ENCODE peak calls at places on chromosomes 7 and 10, in four cellular contexts. J, D, L and A are unnamed samples.

GRCh38 chr7:94888542-94888941 is 18.9 kb upstream of the PPP1R9A start:
- DNase-seq in D (no peak), J (no peak), L (no peak), A (no peak)

GRCh38 chr10:30810416-30810815 is 180.9 kb upstream of the LYZL2 start:
- DNase-seq in L (no peak), J (no peak), D (no peak), A (no peak)

GRCh38 chr7:102292813-102293798 is 6.4 kb downstream of the SH2B2 start:
- DNase-seq in D (no peak), J (no peak), L (no peak), A (no peak)

GRCh38 chr7:25083201-25083600 is 41.9 kb downstream of the CYCS start:
- DNase-seq in J (no peak), L (no peak), D (no peak), A (no peak)

GRCh38 chr7:2417981-2418481 is 14.6 kb downstream of the CHST12 start:
- DNase-seq in L (no peak), D (no peak), J (no peak), A (no peak)

GRCh38 chr10:78986419-78986818 is 82.3 kb upstream of the ZMIZ1 start:
- DNase-seq in J (no peak), L (no peak), D (no peak), A (no peak)

GRCh38 chr10:47412869-47413268 is 28.8 kb upstream of the ZNF488 start:
- DNase-seq in L (no peak), J (no peak), D (no peak), A (no peak)

GRCh38 chr10:62887642-62888041 is 71.5 kb upstream of the EGR2 start:
- DNase-seq in D (no peak), J (no peak), L (no peak), A (no peak)

GRCh38 chr7:150435047-150435389 is 15.4 kb upstream of the GIMAP8 start:
- DNase-seq in L (no peak), D (no peak), J (no peak), A (no peak)

GRCh38 chr10:100895346-100895745 is 17.4 kb upstream of the SLF2 start:
- DNase-seq in J (no peak), D (no peak), L (no peak), A (no peak)

GRCh38 chr7:15515201-15515777 is 46.5 kb downstream of the AGMO start:
- DNase-seq in J (no peak), L (no peak), D (no peak), A (no peak)

GRCh38 chr10:5608608-5609270 is 57.7 kb downstream of the ASB13 start:
- DNase-seq in L (no peak), D (no peak), J (no peak), A (no peak)

GRCh38 chr7:146503844-146504243 is 387.2 kb downstream of the CNTNAP2 start:
- DNase-seq in L (no peak), J (peak; percentile 56), D (no peak), A (no peak)

GRCh38 chr10:124145109-124145860 is 51.9 kb upstream of the CHST15 start:
- DNase-seq in D (peak; percentile 56), J (peak; percentile 87), L (no peak), A (peak; percentile 85)

GRCh38 chr10:88800152-88801125 is 2.1 kb upstream of the LIPM start:
- DNase-seq in L (no peak), J (no peak), D (no peak), A (no peak)

GRCh38 chr10:21929070-21929469 is 74.5 kb downstream of the DNAJC1 start:
- DNase-seq in J (no peak), L (no peak), D (no peak), A (no peak)

GRCh38 chr7:158432369-158433270 is 155.0 kb downstream of the PTPRN2 start:
- DNase-seq in L (no peak), D (no peak), J (no peak), A (no peak)

GRCh38 chr10:44980309-44981171 is 1.9 kb upstream of the DEPP1 start:
- DNase-seq in D (no peak), L (no peak), J (no peak), A (no peak)

GRCh38 chr10:99372546-99373271 is 43.6 kb downstream of the CNNM1 start:
- DNase-seq in J (no peak), D (no peak), L (no peak), A (no peak)

GRCh38 chr7:74042746-74043522 is 15.0 kb downstream of the ELN start:
- DNase-seq in D (no peak), J (no peak), L (no peak), A (no peak)

GRCh38 chr7:154651501-154651900 is 351.4 kb downstream of the PAXIP1 start:
- DNase-seq in D (no peak), J (no peak), L (no peak), A (no peak)

GRCh38 chr10:59709472-59710125 is at the start of gene SLC16A9:
- DNase-seq in J (no peak), L (no peak), D (no peak), A (peak; percentile 8)

GRCh38 chr10:6713716-6714115 is 133.6 kb upstream of the PRKCQ start:
- DNase-seq in L (no peak), J (peak; percentile 2), D (no peak), A (no peak)

GRCh38 chr10:86757110-86757790 is 831 bp downstream of the BMPR1A start:
- DNase-seq in J (no peak), L (no peak), D (peak; percentile 26), A (no peak)

GRCh38 chr7:155586843-155587440 is 40.6 kb upstream of the CNPY1 start:
- DNase-seq in D (no peak), L (no peak), J (no peak), A (no peak)

GRCh38 chr10:43599333-43599732 is 6.9 kb upstream of the ZNF485 start:
- DNase-seq in J (no peak), D (no peak), L (no peak), A (no peak)

GRCh38 chr10:119428789-119429188 is 113.7 kb downstream of the RGS10 start:
- DNase-seq in D (no peak), J (no peak), L (no peak), A (no peak)

GRCh38 chr10:103197177-103197576 is 4.1 kb upstream of the NT5C2 start:
- DNase-seq in L (peak; percentile 38), J (no peak), D (no peak), A (peak; percentile 80)

GRCh38 chr10:69398466-69398865 is 18.3 kb downstream of the TACR2 start:
- DNase-seq in L (no peak), J (no peak), D (no peak), A (no peak)

GRCh38 chr7:44184221-44184873 is 4.9 kb downstream of the GCK start:
- DNase-seq in L (no peak), D (no peak), J (no peak), A (no peak)
- H3K27ac ChIP-seq in L (no peak overlapping the region), D (no peak overlapping the region), J (no peak overlapping the region), A (no peak overlapping the region)

DNA sequence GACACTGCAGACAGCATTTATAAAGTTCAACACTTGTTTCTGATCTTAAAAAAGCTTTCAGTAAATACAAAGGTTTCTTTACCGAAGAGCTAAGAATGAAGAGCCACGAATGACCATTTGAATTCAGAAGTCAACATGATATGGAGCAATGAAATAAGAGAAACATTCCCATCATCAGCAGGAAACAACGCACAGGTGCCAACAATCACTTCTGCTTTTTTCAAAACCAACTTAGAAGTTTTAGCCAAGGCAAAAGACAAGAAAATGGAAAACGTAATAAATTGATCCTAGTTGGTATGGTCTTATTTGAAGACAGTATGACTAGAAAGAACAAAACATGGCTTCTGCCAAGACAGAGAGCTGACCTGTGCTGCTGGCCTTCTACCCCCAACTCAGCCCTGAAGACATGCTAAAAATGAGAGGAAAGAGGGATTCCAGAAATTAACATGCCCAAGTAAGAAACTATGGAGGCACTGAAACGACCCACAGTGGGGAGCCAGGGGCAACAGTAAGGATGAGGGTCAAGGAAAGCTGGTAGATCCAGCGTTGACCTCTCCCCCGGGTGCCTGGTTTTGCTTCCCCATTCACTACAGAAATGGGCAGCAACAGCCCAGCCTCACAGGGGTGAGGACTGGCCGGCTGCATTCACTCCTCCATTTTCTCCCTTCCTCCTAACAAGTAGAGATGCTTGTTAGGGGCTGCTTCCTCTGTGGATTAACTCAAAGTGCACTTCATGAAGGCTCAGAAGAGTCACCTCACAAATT is 30.1 kb downstream of the VPS41 start:
- DNase-seq in D (no peak), L (no peak), J (peak; percentile 7), A (no peak)
- H3K27ac ChIP-seq in D (no peak overlapping the region), L (no peak overlapping the region), J (no peak overlapping the region), A (no peak overlapping the region)

GRCh38 chr7:112023282-112023681 is 182.9 kb downstream of the DOCK4 start:
- DNase-seq in L (no peak), J (no peak), D (no peak), A (no peak)

GRCh38 chr7:112020800-112021199 is 185.4 kb downstream of the DOCK4 start:
- DNase-seq in D (no peak), J (no peak), L (no peak), A (no peak)

GRCh38 chr7:112019932-112020331 is 186.3 kb downstream of the DOCK4 start:
- DNase-seq in L (no peak), J (no peak), D (no peak), A (no peak)

GRCh38 chr7:112022128-112022527 is 184.1 kb downstream of the DOCK4 start:
- DNase-seq in J (no peak), L (no peak), D (no peak), A (no peak)

GRCh38 chr7:112021348-112022044 is 184.7 kb downstream of the DOCK4 start:
- DNase-seq in D (no peak), J (no peak), L (no peak), A (no peak)
- H3K27ac ChIP-seq in D (peak overlapping the region; percentile 63), J (no peak overlapping the region), L (no peak overlapping the region), A (no peak overlapping the region)

DNA sequence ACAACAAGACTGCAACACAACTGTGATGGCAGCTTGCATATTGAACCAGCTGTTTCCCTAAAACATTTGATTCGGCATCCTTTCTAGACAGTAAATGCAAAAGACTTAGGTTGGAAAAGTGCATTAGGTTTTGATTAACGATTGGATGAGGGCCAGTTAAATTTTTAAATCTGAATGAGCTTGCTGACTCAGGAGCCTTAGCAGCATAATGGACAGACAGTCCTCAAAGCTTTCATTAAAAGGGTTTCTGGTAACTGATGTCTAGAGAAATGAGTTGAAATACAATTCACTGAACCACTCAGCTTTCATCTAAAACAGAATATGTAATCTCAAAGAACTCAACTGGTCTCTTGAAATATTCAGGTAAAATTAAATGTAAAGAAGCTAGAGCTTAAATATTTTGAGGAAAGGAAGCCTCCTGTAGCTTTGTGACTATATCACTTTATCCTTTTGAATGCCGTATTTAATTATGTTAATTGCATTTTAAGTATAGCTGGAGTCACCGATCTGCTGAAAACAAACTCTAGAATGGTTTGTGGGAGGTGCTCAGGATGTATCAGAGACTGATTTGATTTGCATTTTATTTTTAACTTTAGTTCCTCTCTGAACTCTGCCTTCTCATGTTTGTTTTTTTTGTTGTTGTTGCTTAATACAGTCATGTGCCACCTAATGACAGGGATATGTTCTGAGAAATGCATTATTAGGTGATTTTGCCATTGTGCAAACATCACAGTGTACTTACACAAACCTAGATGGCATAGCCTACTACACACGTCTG is 29.3 kb upstream of the ATRNL1 start:
- DNase-seq in D (no peak), L (no peak), J (no peak), A (no peak)
- H3K27ac ChIP-seq in D (no peak overlapping the region), L (no peak overlapping the region), J (no peak overlapping the region), A (no peak overlapping the region)

GRCh38 chr7:26372211-26372610 is 80.5 kb downstream of the SNX10 start:
- DNase-seq in D (no peak), L (no peak), J (no peak), A (no peak)
- H3K27ac ChIP-seq in D (no peak overlapping the region), L (no peak overlapping the region), J (no peak overlapping the region), A (no peak overlapping the region)